ENCODE peak calls at places on chromosomes 7 and 10, in six cellular contexts. R, X, D, C, J and G are unnamed samples.

GRCh38 chr10:69071610-69072009 is 16.3 kb upstream of the SRGN start:
- DNase-seq in R (no peak), X (no peak), D (no peak), C (no peak), J (no peak), G (no peak)

GRCh38 chr7:2312272-2312929 is 1.8 kb downstream of the SNX8 start:
- DNase-seq in R (no peak), X (no peak), D (no peak), C (no peak), J (no peak), G (no peak)

GRCh38 chr10:121539757-121540156 is 58.5 kb downstream of the FGFR2 start:
- DNase-seq in R (no peak), X (no peak), D (no peak), C (no peak), J (no peak), G (no peak)

GRCh38 chr10:7308826-7309225 is 102.0 kb downstream of the SFMBT2 start:
- DNase-seq in R (no peak), X (no peak), D (no peak), C (no peak), J (no peak), G (no peak)

GRCh38 chr7:38034062-38034907 is 113.8 kb downstream of the EPDR1 start:
- DNase-seq in R (no peak), X (no peak), D (no peak), C (no peak), J (no peak), G (no peak)

GRCh38 chr7:78020874-78021249 is 222.3 kb downstream of the PHTF2 start:
- DNase-seq in R (no peak), X (peak; percentile 3), D (no peak), C (no peak), J (no peak), G (no peak)

GRCh38 chr10:71748671-71749191 is 24.6 kb downstream of the VSIR start:
- DNase-seq in R (peak; percentile 69), X (peak; percentile 42), D (peak; percentile 82), C (no peak), J (peak; percentile 70), G (peak; percentile 99)

GRCh38 chr7:108815815-108816214 is 246.1 kb downstream of the DNAJB9 start:
- DNase-seq in R (no peak), X (no peak), D (no peak), C (no peak), J (no peak), G (no peak)

GRCh38 chr10:7767209-7767608 is 20.6 kb downstream of the KIN start:
- DNase-seq in R (no peak), X (peak; percentile 70), D (no peak), C (no peak), J (no peak), G (no peak)

GRCh38 chr10:90963331-90963730 is 42.4 kb upstream of the ANKRD1 start:
- DNase-seq in R (no peak), X (no peak), D (no peak), C (no peak), J (no peak), G (no peak)

GRCh38 chr10:33335800-33336605 is 1.5 kb upstream of the NRP1 start:
- DNase-seq in R (no peak), X (peak; percentile 87), D (peak; percentile 83), C (peak; percentile 70), J (peak; percentile 72), G (no peak)

GRCh38 chr10:114678806-114679205 is 20.7 kb upstream of the ABLIM1 start:
- DNase-seq in R (no peak), X (no peak), D (no peak), C (no peak), J (no peak), G (no peak)

DNA sequence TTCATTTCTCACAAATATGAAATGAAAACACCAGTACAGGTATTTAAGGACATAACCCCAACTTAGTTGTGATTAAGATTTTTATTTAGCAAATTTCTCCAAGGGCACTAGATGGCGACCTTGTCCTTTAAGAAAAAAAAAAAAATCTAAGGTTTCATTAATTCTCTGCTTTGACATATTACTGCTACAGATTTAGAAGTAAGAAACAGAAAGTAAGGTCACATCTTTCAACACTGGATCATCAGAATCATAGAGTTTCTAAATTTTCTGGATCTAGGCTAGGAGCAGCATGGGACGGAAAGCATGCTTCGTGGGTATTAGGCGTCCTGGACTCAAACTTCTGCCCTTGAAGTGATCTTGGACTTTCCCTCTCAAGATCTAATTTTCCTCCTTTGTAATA is 85.5 kb upstream of the PRKG1 start:
- DNase-seq in R (no peak), X (peak; percentile 64), D (no peak), C (peak; percentile 51), J (no peak), G (no peak)
- H3K4me3 ChIP-seq in R (no peak overlapping the region), X (no peak overlapping the region), D (peak overlapping the region; percentile 67), C (no peak overlapping the region), J (no peak overlapping the region), G (no peak overlapping the region)

DNA sequence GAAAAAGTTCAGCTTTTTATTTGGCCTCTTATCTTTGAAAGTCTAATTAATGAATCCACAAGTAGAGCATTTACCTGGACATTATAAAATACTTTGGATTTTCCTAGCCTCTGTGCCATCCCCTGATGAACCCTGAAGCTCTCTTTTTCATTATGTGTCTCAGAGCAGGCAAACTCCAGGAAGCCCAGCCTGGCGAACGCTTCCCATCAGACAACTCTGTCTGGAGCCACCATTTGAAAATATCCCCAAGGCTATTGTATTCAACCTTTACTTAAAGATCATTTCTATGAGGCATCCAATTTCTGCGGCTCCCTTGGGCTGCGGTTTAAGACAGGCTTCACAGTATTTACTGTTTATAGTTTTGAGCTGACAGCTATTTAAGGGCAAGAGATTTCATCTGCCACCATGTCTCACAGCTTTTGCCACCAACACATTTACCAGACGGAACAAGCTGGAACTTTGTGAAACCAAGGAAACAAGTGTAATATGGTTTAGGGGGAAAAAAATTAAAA is 257.2 kb upstream of the GLI3 start:
- DNase-seq in R (no peak), X (no peak), D (no peak), C (no peak), J (no peak), G (no peak)
- H3K4me3 ChIP-seq in R (no peak overlapping the region), X (no peak overlapping the region), D (peak overlapping the region; percentile 48), C (peak overlapping the region; percentile 66), J (no peak overlapping the region), G (no peak overlapping the region)

DNA sequence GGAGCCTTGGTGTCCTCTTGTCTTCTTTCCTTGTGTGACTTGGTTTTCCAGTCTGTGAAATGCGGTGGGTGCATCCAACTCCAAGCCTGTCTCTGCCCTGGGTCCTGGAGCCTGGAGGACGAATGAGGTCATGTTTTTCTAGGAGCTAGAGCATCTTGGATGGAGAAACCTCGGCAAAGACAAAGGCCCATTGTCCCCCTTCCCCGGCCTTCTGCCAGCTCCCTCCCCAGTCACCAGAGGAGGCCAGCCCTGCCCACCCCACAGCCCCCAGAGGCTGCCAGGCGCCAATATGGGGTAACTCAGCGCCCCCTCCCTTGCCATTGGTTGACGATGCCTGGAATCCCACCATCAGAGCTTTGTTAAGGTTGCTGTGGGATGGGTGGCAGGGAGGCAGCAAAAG is 40.4 kb downstream of the KCTD7 start:
- DNase-seq in R (no peak), X (peak; percentile 28), D (no peak), C (no peak), J (no peak), G (no peak)
- H3K4me3 ChIP-seq in R (no peak overlapping the region), X (no peak overlapping the region), D (no peak overlapping the region), C (no peak overlapping the region), J (no peak overlapping the region), G (no peak overlapping the region)

DNA sequence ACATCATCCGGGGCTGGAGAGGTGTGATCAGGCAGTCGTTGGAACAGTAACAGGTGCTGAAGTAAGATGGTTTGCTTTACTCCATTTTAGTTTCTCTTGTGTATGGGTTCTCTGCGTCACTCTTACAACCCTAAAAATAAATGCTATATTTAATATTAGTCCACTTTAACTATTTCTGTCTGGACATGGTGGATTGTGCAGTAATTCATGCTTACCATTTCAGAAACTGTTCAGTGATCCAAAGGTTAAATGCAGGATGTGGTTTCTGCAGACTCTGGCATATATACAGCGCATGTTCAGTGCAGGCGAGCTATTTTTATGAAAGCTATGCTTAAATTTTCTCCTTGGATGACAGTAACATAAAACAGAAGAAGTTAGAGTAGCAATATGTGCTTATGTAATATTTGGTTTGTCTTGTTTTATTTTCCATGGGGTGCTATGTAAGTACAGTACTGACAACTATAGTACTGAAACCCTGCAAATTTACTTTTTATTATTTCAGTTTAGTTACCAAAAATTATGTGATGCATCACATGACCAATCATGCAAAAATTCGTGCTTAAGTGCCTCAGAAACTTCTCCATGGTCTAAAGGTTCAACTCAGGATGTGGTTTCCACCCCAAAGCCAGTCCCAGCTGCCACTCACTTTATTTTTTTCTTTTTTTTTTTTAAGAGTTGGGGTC is 46.6 kb upstream of the GRID1 start:
- DNase-seq in R (no peak), X (peak; percentile 54), D (no peak), C (no peak), J (no peak), G (peak; percentile 85)
- H3K4me3 ChIP-seq in R (peak overlapping the region; percentile 25), X (no peak overlapping the region), D (no peak overlapping the region), C (no peak overlapping the region), J (no peak overlapping the region), G (peak overlapping the region; percentile 36)